ENCODE peak calls at places on chromosomes 5 and 9, in six cellular contexts. One of them, this sample, is unnamed.
A peak's percentile ranks its signal among the peaks of the same experiment; 100 is the strongest.

GRCh38 chr9:135295556-135296300 is 183.9 kb upstream of the PPP1R26 start:
- DNase-seq in endothelial cell of umbilical vein: no peak
- DNase-seq in A549: no peak
- DNase-seq in GM12878: no peak
- DNase-seq in K562: no peak
- DNase-seq in HepG2: no peak
- DNase-seq in this sample: no peak

GRCh38 chr5:138459311-138459710 is 6.0 kb upstream of the EGR1 start:
- DNase-seq in endothelial cell of umbilical vein: peak; percentile 34
- DNase-seq in A549: no peak
- DNase-seq in GM12878: no peak
- DNase-seq in K562: no peak
- DNase-seq in HepG2: no peak
- DNase-seq in this sample: peak; percentile 61

GRCh38 chr9:124695280-124695890 is 75.7 kb downstream of the NR6A1 start:
- DNase-seq in endothelial cell of umbilical vein: no peak
- DNase-seq in A549: peak; percentile 4
- DNase-seq in GM12878: no peak
- DNase-seq in K562: no peak
- DNase-seq in HepG2: no peak
- DNase-seq in this sample: no peak

GRCh38 chr5:111830333-111830732 is 73.3 kb upstream of the NREP start:
- DNase-seq in endothelial cell of umbilical vein: peak; percentile 30
- DNase-seq in A549: peak; percentile 9
- DNase-seq in GM12878: no peak
- DNase-seq in K562: no peak
- DNase-seq in HepG2: no peak
- DNase-seq in this sample: no peak

GRCh38 chr9:112421771-112422222 is 41.9 kb downstream of the HSDL2 start:
- DNase-seq in endothelial cell of umbilical vein: no peak
- DNase-seq in A549: no peak
- DNase-seq in GM12878: no peak
- DNase-seq in K562: peak; percentile 57
- DNase-seq in HepG2: no peak
- DNase-seq in this sample: peak; percentile 17

GRCh38 chr5:111310713-111311620 is 86.8 kb downstream of the CAMK4 start:
- DNase-seq in endothelial cell of umbilical vein: no peak
- DNase-seq in A549: no peak
- DNase-seq in GM12878: no peak
- DNase-seq in K562: no peak
- DNase-seq in HepG2: no peak
- DNase-seq in this sample: no peak

GRCh38 chr9:71703172-71703872 is 65.0 kb downstream of the CEMIP2 start:
- DNase-seq in endothelial cell of umbilical vein: no peak
- DNase-seq in A549: no peak
- DNase-seq in GM12878: no peak
- DNase-seq in K562: no peak
- DNase-seq in HepG2: no peak
- DNase-seq in this sample: no peak

GRCh38 chr9:135267410-135267809 is 179.9 kb downstream of the OLFM1 start:
- DNase-seq in endothelial cell of umbilical vein: no peak
- DNase-seq in A549: no peak
- DNase-seq in GM12878: no peak
- DNase-seq in K562: no peak
- DNase-seq in HepG2: peak; percentile 21
- DNase-seq in this sample: no peak

GRCh38 chr9:136345281-136346156 is 18.0 kb downstream of the DNLZ start:
- DNase-seq in endothelial cell of umbilical vein: peak; percentile 35
- DNase-seq in A549: peak; percentile 57
- DNase-seq in GM12878: no peak
- DNase-seq in K562: peak; percentile 82
- DNase-seq in HepG2: peak; percentile 70
- DNase-seq in this sample: no peak

GRCh38 chr9:4738866-4739586 is 2.0 kb downstream of the AK3 start:
- DNase-seq in endothelial cell of umbilical vein: no peak
- DNase-seq in A549: no peak
- DNase-seq in GM12878: no peak
- DNase-seq in K562: no peak
- DNase-seq in HepG2: peak; percentile 72
- DNase-seq in this sample: peak; percentile 77

DNA sequence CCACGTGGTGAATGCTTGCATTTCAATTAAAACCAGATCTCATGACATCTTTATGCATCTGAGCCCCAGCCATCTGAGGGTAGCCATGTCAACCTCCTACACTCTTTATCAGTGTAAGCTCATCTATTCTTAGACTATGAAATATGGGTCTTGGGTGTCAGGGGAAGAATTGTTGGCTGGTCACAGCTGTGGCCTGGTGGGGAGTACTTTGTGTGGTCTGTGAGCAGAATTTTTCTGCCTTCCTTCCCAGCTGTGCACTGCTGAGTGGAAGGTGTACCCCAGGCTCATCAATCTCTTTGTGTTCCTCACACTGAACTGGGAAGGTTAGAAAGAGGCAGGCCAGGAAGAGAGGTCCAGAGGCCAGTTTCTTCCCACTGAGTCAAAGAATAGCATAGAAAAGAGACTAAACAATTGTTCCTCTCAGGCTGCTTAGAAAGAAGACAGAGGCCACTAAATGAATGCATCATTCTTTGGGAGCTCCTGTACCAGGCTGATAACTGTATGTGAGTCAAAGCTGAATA is 202.7 kb upstream of the RGMB start:
- DNase-seq in endothelial cell of umbilical vein: peak; percentile 56
- DNase-seq in A549: no peak
- DNase-seq in GM12878: no peak
- DNase-seq in K562: no peak
- DNase-seq in HepG2: no peak
- DNase-seq in this sample: no peak
- TF ChIP-seq MAX in endothelial cell of umbilical vein: no peak
- TF ChIP-seq MAX in A549: no peak
- TF ChIP-seq MAX in GM12878: no peak
- TF ChIP-seq MAX in K562: no peak
- TF ChIP-seq MAX in HepG2: no peak
- TF ChIP-seq MAX in this sample: no peak

GRCh38 chr9:91817493-91818225 is 132.4 kb downstream of the ROR2 start:
- DNase-seq in endothelial cell of umbilical vein: peak; percentile 21
- DNase-seq in A549: no peak
- DNase-seq in GM12878: no peak
- DNase-seq in K562: no peak
- DNase-seq in HepG2: no peak
- DNase-seq in this sample: peak; percentile 34
- H3K4me3 ChIP-seq in endothelial cell of umbilical vein: no peak overlapping the region
- H3K4me3 ChIP-seq in A549: no peak overlapping the region
- H3K4me3 ChIP-seq in GM12878: no peak overlapping the region
- H3K4me3 ChIP-seq in K562: no peak overlapping the region
- H3K4me3 ChIP-seq in HepG2: no peak overlapping the region
- H3K4me3 ChIP-seq in this sample: no peak overlapping the region

DNA sequence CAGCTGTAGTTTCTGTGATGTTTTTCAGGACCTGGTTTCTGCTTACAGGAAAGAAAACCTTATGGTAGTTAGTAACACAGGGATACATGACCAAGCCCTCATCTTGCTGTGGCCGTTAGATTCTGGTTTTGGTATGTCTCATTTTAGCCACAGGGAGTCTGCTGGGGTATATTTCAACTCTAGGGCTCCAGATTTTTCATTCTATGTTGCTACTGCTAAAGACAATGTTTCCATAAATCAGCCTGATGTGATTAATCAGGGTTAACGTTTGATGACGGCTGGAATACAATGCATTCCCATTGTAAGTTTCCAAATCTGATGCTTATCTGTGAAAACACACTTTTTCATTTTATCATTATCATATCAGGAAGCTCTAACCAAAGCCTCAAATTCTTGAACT is 48.2 kb downstream of the P4HA2 start:
- DNase-seq in endothelial cell of umbilical vein: peak; percentile 68
- DNase-seq in A549: no peak
- DNase-seq in GM12878: no peak
- DNase-seq in K562: no peak
- DNase-seq in HepG2: no peak
- DNase-seq in this sample: no peak
- TF ChIP-seq MYC in endothelial cell of umbilical vein: no peak
- TF ChIP-seq MYC in A549: no peak
- TF ChIP-seq MYC in GM12878: no peak
- TF ChIP-seq MYC in K562: no peak
- TF ChIP-seq MYC in HepG2: no peak
- TF ChIP-seq MYC in this sample: no peak

DNA sequence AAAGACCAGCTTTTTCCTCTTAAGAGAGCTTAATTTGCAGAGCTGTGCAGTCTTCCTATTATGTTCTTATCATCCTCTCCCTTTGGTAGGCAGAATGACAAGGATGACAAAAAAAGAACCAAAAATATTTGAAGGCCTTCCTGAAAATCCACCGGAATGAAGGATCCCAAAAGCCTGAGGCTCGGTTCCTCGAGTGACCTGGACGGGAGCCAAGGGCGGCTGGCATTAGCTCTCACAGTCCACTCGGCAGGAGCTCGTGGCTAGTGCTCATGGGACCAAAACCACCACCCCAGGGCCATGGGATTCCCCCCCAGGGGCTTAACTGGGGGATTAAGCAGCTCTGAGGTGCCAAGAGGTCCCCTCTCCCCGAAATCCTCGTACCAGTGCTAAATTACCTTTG is 645 bp upstream of the PDZD2 start:
- DNase-seq in endothelial cell of umbilical vein: no peak
- DNase-seq in A549: no peak
- DNase-seq in GM12878: no peak
- DNase-seq in K562: no peak
- DNase-seq in HepG2: no peak
- DNase-seq in this sample: no peak
- TF ChIP-seq MAX in endothelial cell of umbilical vein: no peak
- TF ChIP-seq MAX in A549: no peak
- TF ChIP-seq MAX in GM12878: no peak
- TF ChIP-seq MAX in K562: no peak
- TF ChIP-seq MAX in HepG2: no peak
- TF ChIP-seq MAX in this sample: no peak

GRCh38 chr5:90981821-90982220 is 401.3 kb downstream of the ARRDC3 start:
- DNase-seq in endothelial cell of umbilical vein: no peak
- DNase-seq in A549: no peak
- DNase-seq in GM12878: no peak
- DNase-seq in K562: no peak
- DNase-seq in HepG2: no peak
- DNase-seq in this sample: no peak
- H3K4me3 ChIP-seq in endothelial cell of umbilical vein: no peak overlapping the region
- H3K4me3 ChIP-seq in A549: no peak overlapping the region
- H3K4me3 ChIP-seq in GM12878: no peak overlapping the region
- H3K4me3 ChIP-seq in K562: no peak overlapping the region
- H3K4me3 ChIP-seq in HepG2: no peak overlapping the region
- H3K4me3 ChIP-seq in this sample: no peak overlapping the region